ENCODE peak calls at places on chromosomes 12 and 14, in five cellular contexts. G is midbrain, B is fibroblast of the conjunctiva, R is AG08395, C is SJSA1. W is an unnamed sample.

GRCh38 chr14:105519946-105520698 is 6.3 kb upstream of the TMEM121 start:
- DNase-seq in C (no peak), B (no peak), R (no peak), G (no peak), W (no peak)

GRCh38 chr14:99944241-99944651 is 121.0 kb upstream of the EVL start:
- DNase-seq in G (no peak), C (no peak), R (no peak), B (no peak), W (no peak)

GRCh38 chr14:36997843-36998242 is 174.6 kb downstream of the SLC25A21 start:
- DNase-seq in B (no peak), G (no peak), C (no peak), R (no peak), W (no peak)

GRCh38 chr12:120853188-120853587 is 51.0 kb downstream of the SPPL3 start:
- DNase-seq in B (no peak), G (no peak), C (no peak), R (no peak), W (no peak)

GRCh38 chr12:105676694-105677093 is 346.2 kb downstream of the C12orf75 start:
- DNase-seq in B (no peak), C (no peak), R (no peak), G (no peak), W (no peak)

GRCh38 chr14:57987051-57987450 is 121.2 kb upstream of the SLC35F4 start:
- DNase-seq in G (no peak), R (peak; percentile 22), C (no peak), B (no peak), W (no peak)

GRCh38 chr12:54306925-54307731 is 6.3 kb upstream of the NFE2 start:
- DNase-seq in C (no peak), B (peak; percentile 51), R (no peak), G (no peak), W (peak; percentile 51)

GRCh38 chr12:83603106-83603505 is 916.4 kb downstream of the TMTC2 start:
- DNase-seq in R (no peak), C (no peak), G (no peak), B (no peak), W (no peak)

GRCh38 chr14:30243157-30243556 is 315.5 kb upstream of the PRKD1 start:
- DNase-seq in R (no peak), C (no peak), B (no peak), G (no peak), W (no peak)

GRCh38 chr12:13581031-13581430 is 384.5 kb downstream of the EMP1 start:
- DNase-seq in C (no peak), G (no peak), B (no peak), R (no peak), W (no peak)

GRCh38 chr12:104108755-104109445 is 29.1 kb downstream of the NFYB start:
- DNase-seq in B (peak; percentile 73), R (peak; percentile 79), G (peak; percentile 85), C (peak; percentile 81), W (peak; percentile 44)

GRCh38 chr14:50795909-50796308 is 35.1 kb downstream of the NIN start:
- DNase-seq in C (no peak), B (no peak), G (no peak), R (no peak), W (no peak)

GRCh38 chr12:28443337-28443736 is 253.1 kb downstream of the CCDC91 start:
- DNase-seq in R (no peak), C (no peak), G (no peak), B (no peak), W (no peak)

GRCh38 chr14:55073856-55074255 is 22.4 kb downstream of the MAPK1IP1L start:
- DNase-seq in B (no peak), R (peak; percentile 69), G (no peak), C (no peak), W (peak; percentile 43)

GRCh38 chr12:59736786-59737185 is 141.0 kb downstream of the SLC16A7 start:
- DNase-seq in C (no peak), G (no peak), B (peak; percentile 78), R (peak; percentile 82), W (peak; percentile 73)

GRCh38 chr12:51528852-51529545 is 62.0 kb upstream of the SCN8A start:
- DNase-seq in B (no peak), C (no peak), G (no peak), R (peak; percentile 25), W (no peak)

GRCh38 chr12:10469701-10470100 is 16.5 kb upstream of the KLRC1 start:
- DNase-seq in G (no peak), B (no peak), R (no peak), C (no peak), W (no peak)